ENCODE peak calls at places on chromosomes 4 and X, in five cellular contexts. E is NCI-H1436, M is HEK293T, N is tibial nerve, J is HS-5. H is an unnamed sample.

GRCh38 chrX:120090208-120090607 is 12.7 kb upstream of the RHOXF2B start:
- DNase-seq in E (no peak), M (no peak), N (no peak), J (no peak), H (no peak)

GRCh38 chr4:58136611-58137010 is 1026.4 kb upstream of the IGFBP7 start:
- DNase-seq in E (no peak), M (no peak), N (no peak), J (no peak), H (no peak)

GRCh38 chr4:41216294-41217019 is 2.1 kb upstream of the APBB2 start:
- DNase-seq in E (peak; percentile 85), M (peak; percentile 77), N (no peak), J (no peak), H (peak; percentile 56)

GRCh38 chrX:140775211-140775610 is 65.7 kb downstream of the LINC00632 start:
- DNase-seq in E (no peak), M (no peak), N (no peak), J (no peak), H (no peak)

GRCh38 chr4:167642250-167642649 is 408.0 kb upstream of the SPOCK3 start:
- DNase-seq in E (no peak), M (no peak), N (no peak), J (no peak), H (no peak)

GRCh38 chrX:117919755-117920154 is 196.9 kb downstream of the KLHL13 start:
- DNase-seq in E (no peak), M (no peak), N (no peak), J (no peak), H (no peak)

GRCh38 chr4:139278956-139279722 is 886 bp downstream of the MGARP start:
- DNase-seq in E (no peak), M (peak; percentile 34), N (no peak), J (no peak), H (no peak)

GRCh38 chr4:107824367-107825071 is at the start of gene SGMS2:
- DNase-seq in E (no peak), M (peak; percentile 61), N (peak; percentile 80), J (peak; percentile 67), H (no peak)

GRCh38 chr4:118834960-118835895 is 698 bp downstream of the SEC24D start:
- DNase-seq in E (peak; percentile 5), M (peak; percentile 40), N (peak; percentile 43), J (peak; percentile 61), H (no peak)

GRCh38 chr4:95181446-95182306 is 367.1 kb downstream of the UNC5C start:
- DNase-seq in E (no peak), M (no peak), N (no peak), J (no peak), H (no peak)